ENCODE peak calls at places on chromosome 11, in nine cellular contexts. R, V, M, D, P, A, Y, T and L are unnamed samples.

GRCh38 chr11:70788247-70789022 is 390.1 kb downstream of the CTTN start:
- DNase-seq in R (peak; percentile 19), V (no peak), M (no peak), D (no peak), P (no peak), A (no peak), Y (peak; percentile 88), T (peak; percentile 19), L (no peak)

GRCh38 chr11:70727899-70728620 is 329.7 kb downstream of the CTTN start:
- DNase-seq in R (no peak), V (no peak), M (no peak), D (no peak), P (no peak), A (no peak), Y (no peak), T (no peak), L (peak; percentile 24)

GRCh38 chr11:116454020-116454645 is 318.7 kb downstream of the BUD13 start:
- DNase-seq in R (peak; percentile 16), V (peak; percentile 45), M (peak; percentile 62), D (no peak), P (no peak), A (peak; percentile 48), Y (peak; percentile 12), T (peak; percentile 65), L (no peak)

GRCh38 chr11:12777208-12777874 is 103.1 kb downstream of the TEAD1 start:
- DNase-seq in R (no peak), V (no peak), M (no peak), D (no peak), P (no peak), A (no peak), Y (peak; percentile 51), T (no peak), L (no peak)

GRCh38 chr11:45857834-45858492 is 10.7 kb downstream of the CRY2 start:
- DNase-seq in R (no peak), V (peak; percentile 63), M (no peak), D (peak; percentile 33), P (no peak), A (peak; percentile 61), Y (peak; percentile 96), T (peak; percentile 94), L (peak; percentile 74)

GRCh38 chr11:11075515-11076171 is 217.8 kb upstream of the ZBED5 start:
- DNase-seq in R (peak; percentile 23), V (no peak), M (no peak), D (no peak), P (no peak), A (peak; percentile 17), Y (no peak), T (no peak), L (no peak)

GRCh38 chr11:287821-288327 is 1.1 kb upstream of the PGGHG start:
- DNase-seq in R (peak; percentile 62), V (no peak), M (peak; percentile 55), D (peak; percentile 26), P (no peak), A (no peak), Y (no peak), T (no peak), L (peak; percentile 66)

GRCh38 chr11:65565624-65566453 is 4.4 kb upstream of the ZNRD2 start:
- DNase-seq in R (no peak), V (no peak), M (no peak), D (no peak), P (no peak), A (no peak), Y (peak; percentile 61), T (peak; percentile 66), L (no peak)

GRCh38 chr11:113895367-113896155 is 9.0 kb upstream of the HTR3B start:
- DNase-seq in R (no peak), V (no peak), M (no peak), D (no peak), P (no peak), A (peak; percentile 78), Y (no peak), T (no peak), L (no peak)

GRCh38 chr11:62830904-62831519 is 839 bp downstream of the STX5 start:
- DNase-seq in R (peak; percentile 42), V (peak; percentile 17), M (no peak), D (no peak), P (peak; percentile 79), A (peak; percentile 85), Y (peak; percentile 48), T (no peak), L (no peak)

GRCh38 chr11:14114269-14114668 is 151.7 kb downstream of the SPON1 start:
- DNase-seq in R (no peak), V (no peak), M (peak; percentile 49), D (no peak), P (no peak), A (no peak), Y (no peak), T (peak; percentile 13), L (no peak)

GRCh38 chr11:42407379-42407778 is 904.4 kb upstream of the API5 start:
- DNase-seq in R (no peak), V (no peak), M (no peak), D (no peak), P (no peak), A (peak; percentile 76), Y (no peak), T (peak; percentile 13), L (no peak)

GRCh38 chr11:64436025-64436424 is 77.1 kb downstream of the RPS6KA4 start:
- DNase-seq in R (no peak), V (no peak), M (no peak), D (no peak), P (no peak), A (no peak), Y (no peak), T (no peak), L (peak; percentile 7)

GRCh38 chr11:126339866-126340434 is 15.5 kb upstream of the ST3GAL4 start:
- DNase-seq in R (no peak), V (no peak), M (no peak), D (peak; percentile 79), P (no peak), A (peak; percentile 34), Y (peak; percentile 68), T (no peak), L (peak; percentile 86)

GRCh38 chr11:2987881-2988280 is 4.2 kb downstream of the NAP1L4 start:
- DNase-seq in R (no peak), V (no peak), M (no peak), D (no peak), P (no peak), A (no peak), Y (no peak), T (peak; percentile 6), L (no peak)

GRCh38 chr11:126329644-126330200 is 25.8 kb upstream of the ST3GAL4 start:
- DNase-seq in R (no peak), V (no peak), M (no peak), D (no peak), P (no peak), A (no peak), Y (no peak), T (no peak), L (no peak)

GRCh38 chr11:24683578-24683977 is 186.7 kb downstream of the LUZP2 start:
- DNase-seq in R (no peak), V (no peak), M (no peak), D (no peak), P (no peak), A (no peak), Y (no peak), T (no peak), L (no peak)

GRCh38 chr11:72220696-72221363 is 3.7 kb upstream of the INPPL1 start:
- DNase-seq in R (no peak), V (no peak), M (no peak), D (no peak), P (peak; percentile 69), A (no peak), Y (no peak), T (no peak), L (no peak)

DNA sequence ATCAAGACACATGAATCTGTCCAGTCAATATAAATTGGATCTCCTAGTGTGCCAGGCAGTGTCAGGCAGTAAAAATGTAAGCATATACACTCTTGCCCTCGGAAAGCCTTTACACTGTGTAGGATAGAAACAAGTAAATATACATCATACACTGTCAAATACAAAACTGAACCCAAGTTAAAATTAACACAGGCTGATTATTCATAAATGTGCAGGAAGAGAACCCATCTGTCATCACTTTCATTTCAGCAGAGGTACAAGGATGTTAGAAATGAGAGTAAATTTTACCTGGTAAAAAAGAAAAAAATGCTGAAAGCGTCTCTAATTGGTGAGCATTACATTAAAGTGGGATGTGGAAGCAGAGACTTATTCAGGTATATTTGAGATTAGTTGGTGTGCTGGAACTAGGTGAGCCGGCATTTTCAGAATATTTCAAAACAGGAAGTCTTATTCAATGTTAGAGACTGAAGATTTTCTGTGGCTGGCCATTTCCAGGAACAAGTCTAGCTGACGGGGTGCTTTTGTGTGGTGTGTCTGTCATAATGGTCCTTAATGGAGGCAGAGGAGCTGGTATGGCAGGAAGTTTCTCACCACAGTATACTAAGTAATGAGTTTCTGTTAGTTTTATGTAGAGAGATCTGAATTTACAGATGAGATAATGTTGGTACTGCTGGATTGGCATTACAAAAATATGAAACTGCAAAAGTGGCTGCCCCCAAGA is 192.6 kb downstream of the CASP12 start:
- DNase-seq in R (no peak), V (no peak), M (peak; percentile 50), D (no peak), P (no peak), A (no peak), Y (peak; percentile 38), T (peak; percentile 63), L (peak; percentile 35)
- H3K27ac ChIP-seq in R (no peak overlapping the region), V (peak overlapping the region; percentile 2), M (no peak overlapping the region), D (peak overlapping the region; percentile 27), P (peak overlapping the region; percentile 1), A (no peak overlapping the region), Y (no peak overlapping the region), T (peak overlapping the region; percentile 32), L (peak overlapping the region; percentile 58)

GRCh38 chr11:33919645-33920044 is 27.8 kb upstream of the LMO2 start:
- DNase-seq in R (no peak), V (no peak), M (no peak), D (no peak), P (no peak), A (no peak), Y (no peak), T (no peak), L (no peak)
- H3K4me3 ChIP-seq in R (no peak overlapping the region), V (no peak overlapping the region), M (no peak overlapping the region), D (no peak overlapping the region), P (no peak overlapping the region), A (no peak overlapping the region), Y (no peak overlapping the region), T (no peak overlapping the region), L (no peak overlapping the region)

DNA sequence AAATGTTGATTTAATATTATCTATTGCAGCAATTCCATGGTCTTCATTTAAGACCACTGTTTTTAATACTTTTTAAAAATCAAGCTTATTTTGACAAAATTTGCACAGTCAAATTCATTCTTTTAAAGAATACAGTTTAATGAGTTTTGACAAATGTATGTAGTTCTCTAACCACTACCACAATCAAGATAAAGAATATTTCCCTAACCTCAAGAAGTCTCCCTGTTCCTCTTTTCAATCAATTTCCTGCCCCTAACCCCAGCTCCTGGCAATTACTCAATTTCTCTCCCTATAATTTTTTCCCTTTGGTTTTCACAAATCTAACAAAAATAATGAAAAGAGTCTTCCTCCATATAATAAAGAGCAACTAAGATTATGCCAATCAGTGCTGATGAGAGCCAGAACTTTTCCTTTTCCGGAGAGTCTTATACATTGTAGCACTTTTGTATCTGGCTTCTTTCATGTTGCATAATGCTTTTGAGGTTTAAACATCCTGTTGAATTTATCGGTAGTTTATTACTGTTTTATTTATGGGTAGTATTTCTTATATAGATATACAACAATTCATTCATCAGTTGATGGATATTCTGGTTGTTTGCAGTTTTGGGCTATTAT is 231.7 kb downstream of the AASDHPPT start:
- DNase-seq in R (no peak), V (no peak), M (no peak), D (no peak), P (no peak), A (no peak), Y (peak; percentile 12), T (no peak), L (no peak)
- TF ChIP-seq CTCF in R (no peak), V (no peak), M (no peak), D (no peak), P (no peak), A (no peak), Y (no peak), T (no peak), L (no peak)

GRCh38 chr11:47105974-47106373 is 70.7 kb downstream of the ARFGAP2 start:
- DNase-seq in R (no peak), V (no peak), M (no peak), D (no peak), P (no peak), A (no peak), Y (no peak), T (no peak), L (no peak)
- H3K27ac ChIP-seq in R (no peak overlapping the region), V (no peak overlapping the region), M (no peak overlapping the region), D (no peak overlapping the region), P (no peak overlapping the region), A (no peak overlapping the region), Y (no peak overlapping the region), T (no peak overlapping the region), L (no peak overlapping the region)